ENCODE peak calls at places on chromosome 15, in six cellular contexts. Y is GM06990, D is HL-60, Q is RWPE2, U is thoracic aorta, B is hepatocyte. J is an unnamed sample. For H3K27me3, the result is how much of the 10 kb centered on the place peaks cover.

GRCh38 chr15:50333229-50333628 is 21.8 kb downstream of the GABPB1 start:
- DNase-seq in Y (no peak), D (no peak), Q (no peak), U (no peak), B (no peak), J (no peak)

GRCh38 chr15:46934851-46935250 is 782.5 kb upstream of the SEMA6D start:
- DNase-seq in Y (no peak), D (no peak), Q (no peak), U (no peak), B (no peak), J (no peak)

GRCh38 chr15:55237219-55238130 is 40.7 kb upstream of the RSL24D1 start:
- DNase-seq in Y (no peak), D (no peak), Q (no peak), U (no peak), B (no peak), J (no peak)

GRCh38 chr15:60972866-60973265 is 256.2 kb downstream of the RORA start:
- DNase-seq in Y (no peak), D (no peak), Q (no peak), U (no peak), B (no peak), J (no peak)

GRCh38 chr15:69573815-69574472 is 121.3 kb downstream of the RPLP1 start:
- DNase-seq in Y (peak), D (no peak), Q (no peak), U (no peak), B (peak), J (no peak)

GRCh38 chr15:98930591-98930990 is 77.0 kb downstream of the PGPEP1L start:
- DNase-seq in Y (no peak), D (no peak), Q (no peak), U (no peak), B (no peak), J (no peak)

GRCh38 chr15:52171807-52172206 is 19.4 kb downstream of the GNB5 start:
- DNase-seq in Y (no peak), D (no peak), Q (no peak), U (no peak), B (no peak), J (no peak)

GRCh38 chr15:90270502-90271150 is 5.2 kb downstream of the NGRN start:
- DNase-seq in Y (no peak), D (no peak), Q (no peak), U (no peak), B (no peak), J (no peak)

GRCh38 chr15:58797505-58797904 is 26.4 kb downstream of the MINDY2 start:
- DNase-seq in Y (no peak), D (no peak), Q (no peak), U (no peak), B (no peak), J (no peak)

GRCh38 chr15:69398541-69398940 is 15.6 kb upstream of the KIF23 start:
- DNase-seq in Y (no peak), D (no peak), Q (no peak), U (no peak), B (no peak), J (no peak)

GRCh38 chr15:87645723-87646122 is 610.8 kb downstream of the NTRK3 start:
- DNase-seq in Y (no peak), D (no peak), Q (no peak), U (no peak), B (no peak), J (no peak)

GRCh38 chr15:68656438-68656739 is 77.6 kb downstream of the CORO2B start:
- DNase-seq in Y (no peak), D (no peak), Q (no peak), U (no peak), B (no peak), J (no peak)

DNA sequence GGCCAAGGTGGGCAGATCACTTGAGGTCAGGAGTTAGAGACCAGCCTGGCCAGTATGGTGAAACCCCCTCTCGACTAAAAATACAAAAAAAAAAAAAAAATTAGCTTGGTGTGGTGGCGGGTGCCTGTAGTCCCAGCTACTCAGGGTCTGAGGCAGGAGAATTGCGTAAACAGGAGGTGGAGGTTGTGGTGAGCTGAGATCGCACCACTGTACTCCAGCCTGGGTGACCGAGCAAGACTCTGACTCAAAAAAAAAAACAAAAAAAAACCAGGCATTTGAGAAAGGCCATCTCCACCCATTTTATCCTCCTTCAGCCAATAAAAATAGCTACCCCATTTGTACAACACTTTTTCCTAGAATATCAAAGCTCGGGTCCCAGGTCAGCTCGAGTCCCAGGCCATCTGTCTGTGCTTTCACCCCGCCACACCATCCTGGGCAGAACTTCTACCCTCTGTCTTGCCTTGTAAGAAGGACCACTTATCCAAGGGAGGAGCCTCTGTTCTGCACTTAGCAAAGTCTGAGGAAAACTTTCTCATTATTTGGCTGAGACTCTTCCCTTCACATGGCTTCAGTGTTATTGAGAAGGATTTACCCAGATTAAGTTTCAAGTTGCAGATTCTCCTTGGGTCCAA is 99.2 kb downstream of the MESD start:
- DNase-seq in Y (no peak), D (peak), Q (no peak), U (no peak), B (no peak), J (no peak)
- H3K27me3 ChIP-seq in Y (under half), D (under half), Q (under half), U (under half), B (under half), J (under half)

GRCh38 chr15:85394552-85395333 is 14.3 kb downstream of the AKAP13 start:
- DNase-seq in Y (no peak), D (no peak), Q (no peak), U (no peak), B (peak), J (no peak)
- H3K4me3 ChIP-seq in Y (no peak), D (no peak), Q (no peak), U (no peak), B (no peak), J (no peak)

GRCh38 chr15:101314726-101315125 is 19.7 kb upstream of the SNRPA1 start:
- DNase-seq in Y (no peak), D (no peak), Q (peak), U (no peak), B (no peak), J (no peak)

GRCh38 chr15:101317473-101317872 is 22.4 kb upstream of the SNRPA1 start:
- DNase-seq in Y (no peak), D (no peak), Q (no peak), U (no peak), B (no peak), J (no peak)

GRCh38 chr15:101316529-101316928 is 21.5 kb upstream of the SNRPA1 start:
- DNase-seq in Y (no peak), D (no peak), Q (peak), U (no peak), B (no peak), J (no peak)

GRCh38 chr15:101314301-101314700 is 19.3 kb upstream of the SNRPA1 start:
- DNase-seq in Y (no peak), D (no peak), Q (peak), U (no peak), B (no peak), J (no peak)

GRCh38 chr15:101315736-101316135 is 20.7 kb upstream of the SNRPA1 start:
- DNase-seq in Y (no peak), D (no peak), Q (peak), U (no peak), B (no peak), J (no peak)
- H3K27me3 ChIP-seq in Y (under half), D (under half), Q (under half), U (under half), B (under half), J (under half)

GRCh38 chr15:85331666-85332261 is 48.6 kb upstream of the AKAP13 start:
- DNase-seq in Y (no peak), D (no peak), Q (no peak), U (no peak), B (no peak), J (no peak)

GRCh38 chr15:85329561-85330421 is 50.6 kb upstream of the AKAP13 start:
- DNase-seq in Y (peak), D (peak), Q (no peak), U (no peak), B (peak), J (peak)

GRCh38 chr15:85334241-85334640 is 46.2 kb upstream of the AKAP13 start:
- DNase-seq in Y (no peak), D (no peak), Q (no peak), U (no peak), B (no peak), J (no peak)

GRCh38 chr15:85333132-85333831 is 47.1 kb upstream of the AKAP13 start:
- DNase-seq in Y (no peak), D (no peak), Q (no peak), U (no peak), B (peak), J (peak)

DNA sequence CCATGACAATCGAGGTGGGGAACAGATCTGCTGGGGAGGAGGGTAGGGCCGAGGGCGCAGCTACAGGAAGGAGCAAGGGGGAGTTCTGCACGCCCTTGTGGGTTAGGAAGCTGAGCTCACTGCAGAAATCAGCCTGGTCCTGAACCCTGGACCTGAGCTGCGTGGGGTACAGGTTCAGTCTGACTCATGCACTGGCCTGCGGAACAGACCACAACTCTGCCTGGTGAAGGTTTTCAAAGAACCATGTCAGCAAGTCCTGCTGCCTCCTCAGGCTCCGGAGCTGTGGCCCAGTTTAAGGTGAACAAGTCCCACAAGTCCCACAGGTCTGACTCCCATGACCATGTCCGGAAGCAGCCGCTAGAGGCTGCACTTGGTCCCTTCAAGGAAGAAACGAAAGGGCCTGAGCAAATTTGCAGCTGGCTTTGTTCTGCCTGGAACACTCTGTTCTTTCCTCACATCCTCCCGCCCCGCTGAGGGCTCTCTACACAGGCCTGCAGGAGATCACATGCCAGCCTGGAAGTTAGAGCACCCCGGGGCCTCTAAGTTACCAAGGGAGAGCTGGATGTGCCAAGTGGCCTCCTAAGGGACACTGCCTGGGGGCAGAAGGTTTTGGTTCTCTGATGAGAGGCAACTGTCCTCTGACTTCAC is 49.3 kb upstream of the AKAP13 start:
- DNase-seq in Y (peak), D (peak), Q (peak), U (peak), B (peak), J (peak)
- H3K4me3 ChIP-seq in Y (peak), D (peak), Q (no peak), U (peak), B (no peak), J (no peak)

GRCh38 chr15:96462768-96463167 is 132.3 kb downstream of the NR2F2 start:
- DNase-seq in Y (no peak), D (no peak), Q (no peak), U (no peak), B (no peak), J (no peak)

GRCh38 chr15:96470682-96471290 is 140.3 kb downstream of the NR2F2 start:
- DNase-seq in Y (no peak), D (no peak), Q (no peak), U (no peak), B (no peak), J (no peak)

GRCh38 chr15:96468036-96468435 is 137.5 kb downstream of the NR2F2 start:
- DNase-seq in Y (no peak), D (no peak), Q (no peak), U (no peak), B (no peak), J (no peak)

GRCh38 chr15:96463376-96463775 is 132.9 kb downstream of the NR2F2 start:
- DNase-seq in Y (no peak), D (no peak), Q (no peak), U (no peak), B (no peak), J (no peak)

DNA sequence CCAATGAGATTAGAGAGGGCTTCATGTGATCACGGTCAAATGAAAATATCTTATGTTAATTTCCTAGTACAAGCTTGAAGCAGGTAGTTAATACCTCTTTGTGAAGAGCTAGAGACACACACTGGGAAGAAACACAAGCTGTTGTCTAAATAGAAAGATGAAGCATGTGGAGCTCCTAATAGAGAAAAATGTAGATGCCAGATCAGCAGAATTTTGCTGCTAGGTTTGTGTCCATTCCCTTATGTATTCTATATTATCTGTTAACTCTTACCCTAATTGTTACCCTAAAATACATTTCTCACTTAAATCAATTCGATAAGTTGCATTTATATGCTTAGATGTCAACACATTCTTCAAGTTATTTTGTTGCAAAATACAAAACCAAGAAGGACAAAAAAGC is 136.0 kb downstream of the NR2F2 start:
- DNase-seq in Y (no peak), D (no peak), Q (no peak), U (no peak), B (no peak), J (no peak)
- H3K27me3 ChIP-seq in Y (under half), D (under half), Q (half or more), U (under half), B (under half), J (under half)

GRCh38 chr15:77738441-77739437 is 106.0 kb upstream of the LINGO1 start:
- DNase-seq in Y (no peak), D (no peak), Q (no peak), U (no peak), B (no peak), J (no peak)
- H3K4me3 ChIP-seq in Y (no peak), D (no peak), Q (no peak), U (no peak), B (no peak), J (no peak)

GRCh38 chr15:40282144-40282869 is 557 bp downstream of the ANKRD63 start:
- DNase-seq in Y (peak), D (peak), Q (no peak), U (no peak), B (peak), J (peak)
- H3K27me3 ChIP-seq in Y (under half), D (under half), Q (under half), U (under half), B (half or more), J (under half)

DNA sequence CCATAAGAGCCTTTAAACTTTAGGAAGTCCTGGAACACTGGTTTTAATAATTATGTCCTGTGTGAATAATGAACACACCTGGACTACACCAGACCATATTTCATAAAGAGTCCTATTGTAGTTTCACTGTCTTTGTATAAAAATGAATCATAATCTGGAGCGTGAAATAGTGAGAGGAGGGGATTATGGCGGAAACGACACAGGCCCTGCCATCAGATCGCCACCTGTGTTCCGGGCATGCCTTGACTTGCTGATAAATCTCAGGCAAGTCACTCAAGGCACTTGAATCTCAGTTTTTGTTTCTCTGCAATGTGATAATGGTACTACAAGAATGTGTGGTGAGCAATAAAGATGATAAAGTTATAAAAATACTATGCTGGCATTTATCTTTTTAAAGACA is 995.5 kb downstream of the MCTP2 start:
- DNase-seq in Y (no peak), D (no peak), Q (peak), U (no peak), B (no peak), J (no peak)
- H3K4me3 ChIP-seq in Y (no peak), D (no peak), Q (no peak), U (no peak), B (no peak), J (no peak)

GRCh38 chr15:62165029-62165792 is at the start of gene C2CD4B:
- DNase-seq in Y (peak), D (no peak), Q (peak), U (no peak), B (peak), J (peak)
- H3K27me3 ChIP-seq in Y (under half), D (under half), Q (half or more), U (under half), B (half or more), J (under half)